ENCODE peak calls at places on chromosomes 3 and 15, in five cellular contexts. K is dorsolateral prefrontal cortex, X is AG04450, L is IMR-90, N is fibroblast of lung. S is an unnamed sample.

GRCh38 chr3:174436367-174436766 is 422.8 kb upstream of the NAALADL2 start:
- DNase-seq in K (no peak), X (no peak), L (no peak), N (no peak), S (no peak)

GRCh38 chr3:45660567-45660901 is 28.7 kb upstream of the SACM1L start:
- DNase-seq in K (no peak), X (no peak), L (no peak), N (no peak), S (no peak)

GRCh38 chr3:195956577-195956976 is 48.2 kb upstream of the TNK2 start:
- DNase-seq in K (no peak), X (no peak), L (no peak), N (no peak), S (no peak)

GRCh38 chr3:71070497-71071465 is 512.7 kb downstream of the FOXP1 start:
- DNase-seq in K (no peak), X (no peak), L (no peak), N (no peak), S (no peak)

GRCh38 chr3:102079809-102080197 is 230.5 kb downstream of the NFKBIZ start:
- DNase-seq in K (no peak), X (no peak), L (no peak), N (no peak), S (no peak)

GRCh38 chr15:36029606-36030005 is 483.6 kb upstream of the DPH6 start:
- DNase-seq in K (no peak), X (peak), L (peak), N (peak), S (no peak)

GRCh38 chr3:56930706-56931105 is 129.0 kb upstream of the ARHGEF3 start:
- DNase-seq in K (no peak), X (no peak), L (no peak), N (peak), S (no peak)

GRCh38 chr15:58292761-58293175 is 139.0 kb upstream of the LIPC start:
- DNase-seq in K (no peak), X (no peak), L (peak), N (peak), S (no peak)

GRCh38 chr3:195169011-195169410 is 101.9 kb downstream of the XXYLT1 start:
- DNase-seq in K (no peak), X (no peak), L (no peak), N (no peak), S (no peak)

GRCh38 chr3:49276475-49277356 is at the start of gene C3orf62:
- DNase-seq in K (peak), X (peak), L (peak), N (peak), S (peak)

GRCh38 chr15:74839526-74840395 is 3.2 kb downstream of the ULK3 start:
- DNase-seq in K (no peak), X (no peak), L (no peak), N (no peak), S (no peak)

GRCh38 chr3:143427626-143428025 is 308.1 kb downstream of the CHST2 start:
- DNase-seq in K (no peak), X (no peak), L (no peak), N (no peak), S (no peak)

GRCh38 chr15:97875513-97876285 is 84.8 kb upstream of the ARRDC4 start:
- DNase-seq in K (no peak), X (no peak), L (no peak), N (no peak), S (no peak)

GRCh38 chr3:126941721-126942270 is 41.1 kb upstream of the PLXNA1 start:
- DNase-seq in K (no peak), X (no peak), L (peak), N (peak), S (no peak)

GRCh38 chr15:48062476-48062875 is 58.3 kb upstream of the SLC24A5 start:
- DNase-seq in K (no peak), X (no peak), L (peak), N (peak), S (no peak)

GRCh38 chr15:93121994-93122910 is 33.2 kb upstream of the RGMA start:
- DNase-seq in K (no peak), X (no peak), L (no peak), N (no peak), S (no peak)

GRCh38 chr15:93118904-93119303 is 29.9 kb upstream of the RGMA start:
- DNase-seq in K (no peak), X (no peak), L (no peak), N (no peak), S (no peak)

GRCh38 chr15:93124126-93124525 is 35.1 kb upstream of the RGMA start:
- DNase-seq in K (peak), X (no peak), L (no peak), N (no peak), S (no peak)

GRCh38 chr15:93126496-93127083 is 37.6 kb upstream of the RGMA start:
- DNase-seq in K (no peak), X (no peak), L (no peak), N (no peak), S (no peak)

DNA sequence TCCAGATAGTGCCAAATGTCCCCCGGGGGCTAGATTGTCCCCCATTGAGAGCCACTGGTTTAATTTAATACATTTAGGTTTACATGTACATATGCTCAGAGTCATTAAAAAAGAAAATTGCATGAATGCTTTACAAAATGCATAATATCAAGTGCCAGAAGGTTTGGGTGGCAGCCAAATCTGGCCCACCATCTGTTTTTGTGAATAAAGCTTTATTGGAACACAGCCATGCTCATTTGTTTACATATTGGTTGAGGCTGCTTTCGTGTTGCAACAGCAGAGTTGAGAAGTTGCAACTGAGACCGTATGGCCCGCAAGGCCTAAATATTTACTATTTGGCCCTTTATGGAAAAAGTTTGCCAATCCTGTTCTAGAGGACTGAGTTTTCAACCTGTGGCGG is 32.1 kb upstream of the RGMA start:
- DNase-seq in K (no peak), X (no peak), L (no peak), N (no peak), S (no peak)
- H3K27ac ChIP-seq in K (no peak), X (no peak), L (no peak), N (no peak), S (no peak)

DNA sequence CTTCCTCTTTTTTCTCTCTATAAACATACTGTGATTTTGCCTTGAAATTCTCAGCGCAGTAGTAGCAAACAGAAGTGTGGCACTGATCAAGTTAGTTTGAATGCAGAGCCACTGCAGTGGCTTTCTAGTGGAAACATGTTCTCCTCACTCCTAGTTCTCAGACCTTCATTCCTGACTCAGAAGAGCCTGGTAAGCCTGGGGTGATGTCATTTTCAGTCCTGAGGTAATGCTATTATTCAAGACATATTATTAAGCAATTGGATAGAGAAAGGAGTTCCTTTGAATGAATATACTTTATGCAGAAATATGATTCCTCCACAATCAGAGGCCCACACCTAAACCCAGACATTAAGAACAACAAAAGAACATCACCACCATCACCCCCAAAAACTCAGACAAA is 255.2 kb upstream of the TBL1XR1 start:
- DNase-seq in K (no peak), X (peak), L (peak), N (peak), S (no peak)
- H3K27ac ChIP-seq in K (no peak), X (no peak), L (no peak), N (peak), S (peak)

GRCh38 chr3:81439088-81439487 is 322.4 kb downstream of the GBE1 start:
- DNase-seq in K (no peak), X (no peak), L (no peak), N (no peak), S (no peak)
- H3K27ac ChIP-seq in K (no peak), X (no peak), L (no peak), N (no peak), S (no peak)

DNA sequence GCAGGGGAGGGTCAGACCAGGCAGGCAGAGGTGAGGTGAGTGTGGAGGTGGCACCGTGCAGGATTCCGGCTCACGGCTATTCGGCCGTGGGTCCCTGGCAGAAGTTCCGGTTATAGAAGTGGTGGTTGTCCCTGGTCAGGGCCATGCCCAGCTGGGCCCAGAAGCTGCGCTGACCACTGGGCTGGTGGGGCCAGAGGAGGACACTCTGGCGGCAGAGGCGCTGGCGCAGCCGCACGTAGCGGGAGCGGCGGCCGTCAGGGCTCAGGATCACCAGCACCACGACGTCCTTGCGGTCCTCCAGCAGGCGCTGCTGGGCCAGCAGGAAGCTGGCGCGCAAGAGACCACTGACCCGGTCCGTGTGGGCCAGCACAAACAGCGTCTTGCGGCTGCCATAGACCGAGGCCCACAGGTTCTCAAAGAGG is 4.3 kb downstream of the TLR9 start:
- DNase-seq in K (no peak), X (no peak), L (no peak), N (no peak), S (peak)
- H3K27ac ChIP-seq in K (no peak), X (no peak), L (no peak), N (no peak), S (no peak)

DNA sequence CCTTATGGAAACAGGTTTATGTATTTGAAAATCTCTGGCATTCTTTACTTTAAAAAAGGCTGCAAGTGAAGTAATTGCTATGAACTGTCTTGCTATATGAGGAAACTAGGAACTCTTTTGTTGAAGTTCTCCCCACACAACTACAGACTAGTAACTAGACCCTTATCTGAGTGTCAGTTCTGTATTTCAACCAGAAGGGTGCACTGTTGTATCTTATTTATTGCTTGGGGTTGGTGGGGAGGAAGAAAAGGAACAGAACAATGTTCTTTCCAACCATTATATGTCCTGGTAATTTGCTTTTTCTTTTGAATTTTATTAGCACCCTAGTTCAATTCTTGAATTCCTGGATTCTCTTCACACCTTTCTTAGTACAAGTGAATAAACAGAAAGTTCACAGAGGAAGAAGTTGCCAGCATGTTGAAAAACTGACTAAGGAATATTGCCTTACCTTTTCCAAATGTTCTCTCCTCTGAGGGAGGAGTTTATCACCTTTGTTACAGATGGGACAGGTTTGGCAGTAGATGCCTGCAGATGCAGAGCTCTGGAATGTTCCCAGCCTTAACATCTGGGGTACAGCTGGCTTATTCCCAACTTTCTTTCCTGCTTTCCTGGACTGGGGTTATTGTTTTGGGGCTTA is 162.4 kb upstream of the CFAP20DC start:
- DNase-seq in K (no peak), X (peak), L (peak), N (peak), S (no peak)
- H3K27ac ChIP-seq in K (no peak), X (no peak), L (no peak), N (no peak), S (no peak)

GRCh38 chr3:59138966-59139365 is 89.1 kb upstream of the CFAP20DC start:
- DNase-seq in K (no peak), X (no peak), L (no peak), N (no peak), S (no peak)
- H3K27ac ChIP-seq in K (no peak), X (no peak), L (no peak), N (no peak), S (no peak)

GRCh38 chr3:169871129-169871886 is 1.6 kb upstream of the LRRC31 start:
- DNase-seq in K (no peak), X (no peak), L (no peak), N (no peak), S (no peak)

GRCh38 chr3:169868369-169868768 is 1.4 kb downstream of the LRRC31 start:
- DNase-seq in K (no peak), X (no peak), L (no peak), N (no peak), S (no peak)

GRCh38 chr3:169865176-169865800 is 4.4 kb downstream of the LRRC31 start:
- DNase-seq in K (no peak), X (no peak), L (no peak), N (no peak), S (no peak)

GRCh38 chr3:169867584-169868211 is 2.0 kb downstream of the LRRC31 start:
- DNase-seq in K (no peak), X (no peak), L (no peak), N (no peak), S (no peak)

GRCh38 chr3:169869484-169870304 is at the start of gene LRRC31:
- DNase-seq in K (no peak), X (no peak), L (no peak), N (no peak), S (no peak)
- H3K27ac ChIP-seq in K (no peak), X (no peak), L (no peak), N (no peak), S (no peak)

DNA sequence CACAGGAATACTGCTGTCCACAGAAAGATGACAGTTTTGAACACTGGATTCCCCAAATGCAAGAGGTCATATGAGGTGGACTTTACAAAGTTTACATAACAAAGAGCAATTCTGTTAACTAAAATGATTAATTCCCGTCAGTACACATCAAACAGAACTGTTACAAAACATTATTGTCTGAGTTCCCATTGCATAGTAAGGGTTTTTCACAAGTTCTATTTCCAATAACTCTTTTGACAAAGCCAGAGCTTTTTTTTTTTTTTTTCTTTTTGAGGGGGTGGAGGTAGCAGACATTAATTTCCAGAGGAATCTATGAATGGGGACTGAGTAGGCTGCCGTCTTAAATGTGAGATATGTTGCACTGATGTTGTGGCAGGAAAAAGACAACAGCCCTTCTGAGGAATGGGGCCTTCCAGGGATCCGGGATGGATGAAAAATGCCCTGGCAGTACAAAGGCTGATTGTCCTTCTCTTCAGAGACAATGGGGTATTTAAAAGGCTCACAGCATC is 178.1 kb upstream of the KBTBD8 start:
- DNase-seq in K (peak), X (no peak), L (no peak), N (no peak), S (no peak)
- H3K27ac ChIP-seq in K (peak), X (no peak), L (no peak), N (no peak), S (no peak)

GRCh38 chr3:151199569-151200438 is 3.2 kb downstream of the GPR171 start:
- DNase-seq in K (no peak), X (no peak), L (peak), N (no peak), S (no peak)
- H3K27ac ChIP-seq in K (no peak), X (no peak), L (no peak), N (no peak), S (no peak)

GRCh38 chr3:4740397-4741105 is 238.7 kb upstream of the BHLHE40 start:
- DNase-seq in K (no peak), X (no peak), L (no peak), N (no peak), S (no peak)
- H3K27ac ChIP-seq in K (peak), X (no peak), L (no peak), N (no peak), S (peak)